ENCODE peak calls at places on chromosomes 6 and 20, in seven cellular contexts. M, C, B, A, P, Y and S are unnamed samples. For H3K27me3, the result is how much of the 10 kb centered on the place peaks cover.

GRCh38 chr6:75424610-75425548 is 68.7 kb downstream of the FILIP1 start:
- DNase-seq in M (peak), C (peak), B (no peak), A (no peak), P (no peak), Y (no peak), S (no peak)

GRCh38 chr20:23959054-23959453 is 29.5 kb downstream of the GGTLC1 start:
- DNase-seq in M (no peak), C (no peak), B (no peak), A (no peak), P (no peak), Y (no peak), S (no peak)

GRCh38 chr6:134295953-134296553 is 21.9 kb downstream of the SGK1 start:
- DNase-seq in M (peak), C (peak), B (peak), A (no peak), P (no peak), Y (no peak), S (no peak)

GRCh38 chr20:61297981-61298380 is 45.9 kb downstream of the CDH4 start:
- DNase-seq in M (peak), C (peak), B (no peak), A (no peak), P (no peak), Y (no peak), S (no peak)

GRCh38 chr6:130796313-130796905 is 30.8 kb upstream of the SMLR1 start:
- DNase-seq in M (peak), C (peak), B (no peak), A (no peak), P (no peak), Y (no peak), S (no peak)

GRCh38 chr6:50846109-50846859 is 27.6 kb downstream of the TFAP2B start:
- DNase-seq in M (no peak), C (no peak), B (no peak), A (no peak), P (no peak), Y (no peak), S (no peak)

GRCh38 chr6:36430351-36430750 is 12.3 kb downstream of the PXT1 start:
- DNase-seq in M (peak), C (no peak), B (no peak), A (no peak), P (no peak), Y (no peak), S (no peak)

GRCh38 chr6:35876902-35877301 is 44.0 kb downstream of the SRPK1 start:
- DNase-seq in M (no peak), C (no peak), B (no peak), A (no peak), P (no peak), Y (no peak), S (no peak)

GRCh38 chr6:137601471-137601870 is 107.3 kb upstream of the OLIG3 start:
- DNase-seq in M (no peak), C (no peak), B (no peak), A (no peak), P (no peak), Y (no peak), S (no peak)

GRCh38 chr6:64062960-64063683 is 427.5 kb downstream of the PHF3 start:
- DNase-seq in M (peak), C (peak), B (no peak), A (no peak), P (no peak), Y (no peak), S (no peak)

GRCh38 chr6:42742116-42742894 is 3.6 kb downstream of the TBCC start:
- DNase-seq in M (peak), C (peak), B (no peak), A (no peak), P (no peak), Y (no peak), S (no peak)

GRCh38 chr6:126172151-126172550 is 167.8 kb upstream of the CENPW start:
- DNase-seq in M (peak), C (no peak), B (no peak), A (no peak), P (no peak), Y (no peak), S (no peak)

GRCh38 chr20:43916073-43916874 is 1.6 kb downstream of the TOX2 start:
- DNase-seq in M (peak), C (peak), B (no peak), A (no peak), P (no peak), Y (no peak), S (no peak)

GRCh38 chr20:22924036-22924737 is 110.9 kb upstream of the SSTR4 start:
- DNase-seq in M (no peak), C (peak), B (peak), A (no peak), P (no peak), Y (no peak), S (no peak)

GRCh38 chr20:58054744-58055373 is 173.6 kb downstream of the ANKRD60 start:
- DNase-seq in M (no peak), C (peak), B (peak), A (no peak), P (no peak), Y (no peak), S (no peak)

GRCh38 chr20:49854190-49854875 is 41.7 kb downstream of the SLC9A8 start:
- DNase-seq in M (no peak), C (no peak), B (no peak), A (no peak), P (no peak), Y (no peak), S (no peak)

GRCh38 chr6:43491750-43492661 is 14.6 kb downstream of the TJAP1 start:
- DNase-seq in M (peak), C (peak), B (peak), A (no peak), P (no peak), Y (peak), S (no peak)

GRCh38 chr20:63174309-63175030 is 41.5 kb downstream of the YTHDF1 start:
- DNase-seq in M (no peak), C (no peak), B (no peak), A (no peak), P (no peak), Y (no peak), S (no peak)

GRCh38 chr6:35718354-35718695 is 18.5 kb upstream of the ARMC12 start:
- DNase-seq in M (no peak), C (no peak), B (no peak), A (no peak), P (no peak), Y (no peak), S (no peak)

GRCh38 chr20:14672066-14672465 is 334.7 kb upstream of the FLRT3 start:
- DNase-seq in M (no peak), C (no peak), B (no peak), A (no peak), P (no peak), Y (no peak), S (no peak)

GRCh38 chr6:10659697-10660348 is 34.6 kb downstream of the C6orf52 start:
- DNase-seq in M (no peak), C (no peak), B (no peak), A (no peak), P (no peak), Y (peak), S (no peak)

GRCh38 chr6:146358341-146359046 is 185.1 kb upstream of the RAB32 start:
- DNase-seq in M (peak), C (peak), B (no peak), A (no peak), P (no peak), Y (no peak), S (no peak)

GRCh38 chr6:37714836-37715425 is 17.2 kb upstream of the MDGA1 start:
- DNase-seq in M (peak), C (peak), B (no peak), A (no peak), P (no peak), Y (no peak), S (no peak)

GRCh38 chr6:18360188-18360587 is 27.0 kb upstream of the RNF144B start:
- DNase-seq in M (no peak), C (no peak), B (no peak), A (no peak), P (no peak), Y (no peak), S (no peak)

GRCh38 chr20:1876217-1876921 is 18.8 kb upstream of the SIRPA start:
- DNase-seq in M (no peak), C (no peak), B (no peak), A (no peak), P (no peak), Y (no peak), S (no peak)

GRCh38 chr6:21087188-21087587 is 506.4 kb upstream of the SOX4 start:
- DNase-seq in M (no peak), C (no peak), B (no peak), A (no peak), P (no peak), Y (no peak), S (no peak)

GRCh38 chr6:107064579-107065065 is 36.6 kb downstream of the MTRES1 start:
- DNase-seq in M (peak), C (peak), B (peak), A (no peak), P (no peak), Y (peak), S (no peak)

GRCh38 chr6:41372526-41373366 is 37.3 kb downstream of the NCR2 start:
- DNase-seq in M (no peak), C (no peak), B (no peak), A (no peak), P (no peak), Y (peak), S (no peak)

GRCh38 chr20:62359491-62360121 is 7.5 kb downstream of the LAMA5 start:
- DNase-seq in M (peak), C (peak), B (peak), A (no peak), P (no peak), Y (no peak), S (no peak)

GRCh38 chr6:153790048-153790447 is 249.0 kb upstream of the OPRM1 start:
- DNase-seq in M (peak), C (peak), B (no peak), A (no peak), P (no peak), Y (no peak), S (no peak)

GRCh38 chr6:111601875-111602274 is 3.8 kb downstream of the TRAF3IP2 start:
- DNase-seq in M (peak), C (peak), B (no peak), A (no peak), P (no peak), Y (peak), S (no peak)

GRCh38 chr20:50520222-50520877 is 10.2 kb downstream of the PTPN1 start:
- DNase-seq in M (no peak), C (peak), B (no peak), A (no peak), P (no peak), Y (no peak), S (no peak)

GRCh38 chr6:138999949-139000725 is 12.1 kb upstream of the REPS1 start:
- DNase-seq in M (no peak), C (no peak), B (no peak), A (no peak), P (no peak), Y (no peak), S (no peak)

GRCh38 chr20:19993937-19994667 is 23.1 kb upstream of the NAA20 start:
- DNase-seq in M (peak), C (peak), B (no peak), A (no peak), P (no peak), Y (no peak), S (no peak)

GRCh38 chr20:59634435-59635005 is 30.2 kb downstream of the PHACTR3 start:
- DNase-seq in M (no peak), C (no peak), B (no peak), A (no peak), P (no peak), Y (peak), S (no peak)

GRCh38 chr6:122400121-122400450 is 634 bp downstream of the HSF2 start:
- DNase-seq in M (peak), C (peak), B (no peak), A (no peak), P (no peak), Y (no peak), S (no peak)

GRCh38 chr20:47265984-47266383 is 90.5 kb downstream of the ZMYND8 start:
- DNase-seq in M (no peak), C (no peak), B (no peak), A (no peak), P (no peak), Y (no peak), S (no peak)

GRCh38 chr6:38459291-38459690 is 180.4 kb downstream of the BTBD9 start:
- DNase-seq in M (peak), C (peak), B (no peak), A (no peak), P (no peak), Y (no peak), S (no peak)

GRCh38 chr20:4195499-4195898 is 180.1 kb upstream of the RNF24 start:
- DNase-seq in M (no peak), C (peak), B (no peak), A (no peak), P (no peak), Y (no peak), S (no peak)

DNA sequence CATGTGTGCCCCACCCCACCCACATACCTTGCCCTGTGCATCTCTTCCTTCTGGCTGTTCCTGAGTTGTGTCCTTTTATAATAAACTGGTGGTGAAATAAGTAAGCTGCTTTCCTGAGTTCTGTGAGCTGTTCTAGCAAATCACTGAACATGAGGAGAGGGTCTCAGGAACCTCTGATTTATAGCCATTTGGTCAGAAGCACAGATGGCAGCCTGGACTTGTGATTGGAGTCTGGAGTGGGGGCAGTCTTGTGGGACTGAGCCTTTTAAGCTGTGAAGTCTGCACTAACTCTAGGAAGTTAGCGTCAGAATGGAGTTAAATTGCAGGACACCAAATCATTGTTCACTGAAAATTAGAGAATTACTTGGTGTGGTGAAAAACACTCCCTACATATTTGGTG is 245.4 kb downstream of the LRFN2 start:
- DNase-seq in M (no peak), C (no peak), B (no peak), A (no peak), P (no peak), Y (no peak), S (no peak)
- H3K27me3 ChIP-seq in M (under half), C (under half), B (under half), A (under half), P (under half), Y (under half), S (under half)

DNA sequence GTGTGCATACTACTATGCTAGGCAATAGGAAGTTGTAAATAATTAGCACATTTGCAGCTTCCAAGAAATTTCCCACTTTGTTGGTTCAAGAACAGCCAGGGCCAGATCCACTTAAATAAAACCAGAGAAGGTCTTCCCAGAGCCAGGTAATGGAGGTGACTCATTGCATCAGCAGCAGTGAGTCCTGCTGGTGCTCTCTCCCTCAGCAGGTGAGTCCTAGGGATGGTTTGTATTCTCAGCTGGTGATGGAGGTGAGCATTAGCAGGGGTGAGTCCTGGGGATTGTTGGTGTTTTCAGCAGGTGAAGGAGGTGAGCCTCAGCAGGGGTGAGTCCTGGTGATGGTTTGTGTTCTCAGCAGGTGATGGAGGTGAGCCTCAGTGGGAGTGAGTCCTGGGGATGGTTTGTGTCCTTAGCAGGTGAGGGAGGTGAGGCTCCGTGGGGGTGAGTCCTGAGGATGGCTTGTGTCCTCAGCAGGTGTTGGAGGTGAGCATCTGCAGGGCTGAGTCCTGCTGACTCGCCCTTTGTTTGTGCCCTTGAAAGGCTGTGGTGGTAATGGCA is 232.8 kb upstream of the EXOC2 start:
- DNase-seq in M (no peak), C (no peak), B (no peak), A (no peak), P (no peak), Y (no peak), S (no peak)
- H3K27me3 ChIP-seq in M (under half), C (under half), B (under half), A (under half), P (under half), Y (under half), S (under half)

GRCh38 chr6:1554241-1554880 is 55.4 kb upstream of the FOXC1 start:
- DNase-seq in M (no peak), C (peak), B (no peak), A (no peak), P (no peak), Y (no peak), S (no peak)
- H3K27me3 ChIP-seq in M (under half), C (under half), B (under half), A (under half), P (under half), Y (under half), S (under half)

GRCh38 chr20:25066386-25066785 is 8.4 kb upstream of the ACSS1 start:
- DNase-seq in M (no peak), C (no peak), B (no peak), A (no peak), P (no peak), Y (peak), S (no peak)
- H3K27me3 ChIP-seq in M (under half), C (half or more), B (under half), A (under half), P (under half), Y (under half), S (under half)